ENCODE peak calls at places on chromosomes 6 and 20, in five cellular contexts. A is HS-27A, V is amygdala, I is AG04450, X is NCI-H1417 treated with DMSO at 0.1 percent for 48 hours. J is an unnamed sample.

GRCh38 chr6:89681983-89682564 is 43.5 kb upstream of the LYRM2 start:
- DNase-seq in A (no peak), V (no peak), I (no peak), X (no peak), J (no peak)

GRCh38 chr20:51091564-51092195 is 68.8 kb upstream of the KCNG1 start:
- DNase-seq in A (no peak), V (no peak), I (no peak), X (no peak), J (no peak)

GRCh38 chr6:136465766-136466303 is 84.4 kb downstream of the MAP7 start:
- DNase-seq in A (no peak), V (no peak), I (no peak), X (no peak), J (no peak)

GRCh38 chr6:134172020-134172766 is 119.8 kb upstream of the SLC2A12 start:
- DNase-seq in A (no peak), V (peak), I (no peak), X (no peak), J (no peak)

GRCh38 chr20:36507746-36508145 is 33.6 kb upstream of the MYL9 start:
- DNase-seq in A (no peak), V (no peak), I (no peak), X (no peak), J (no peak)

GRCh38 chr20:54085910-54086309 is 15.5 kb upstream of the BCAS1 start:
- DNase-seq in A (no peak), V (no peak), I (no peak), X (no peak), J (no peak)

GRCh38 chr6:84774174-84775158 is 10.1 kb upstream of the TBX18 start:
- DNase-seq in A (peak), V (no peak), I (no peak), X (no peak), J (peak)

GRCh38 chr6:18260448-18261106 is 3.8 kb downstream of the DEK start:
- DNase-seq in A (peak), V (no peak), I (no peak), X (no peak), J (no peak)

GRCh38 chr6:64685401-64685800 is 1021.6 kb downstream of the EYS start:
- DNase-seq in A (no peak), V (no peak), I (no peak), X (no peak), J (no peak)

GRCh38 chr20:23666189-23666588 is 22.6 kb downstream of the CST4 start:
- DNase-seq in A (no peak), V (no peak), I (no peak), X (no peak), J (no peak)

GRCh38 chr6:13544454-13545186 is 29.8 kb upstream of the SIRT5 start:
- DNase-seq in A (no peak), V (no peak), I (no peak), X (no peak), J (no peak)

GRCh38 chr6:36682328-36683144 is 4.0 kb downstream of the CDKN1A start:
- DNase-seq in A (no peak), V (no peak), I (no peak), X (peak), J (no peak)